ENCODE peak calls at places on chromosome 7, in seven cellular contexts. W, J, H, R, V, U and D are unnamed samples.

GRCh38 chr7:67754651-67755050 is 758.0 kb downstream of the TYW1 start:
- DNase-seq in W (no peak), J (no peak), H (no peak), R (no peak), V (no peak), U (no peak), D (no peak)

GRCh38 chr7:77216233-77216632 is 16.6 kb upstream of the FGL2 start:
- DNase-seq in W (no peak), J (no peak), H (no peak), R (no peak), V (no peak), U (no peak), D (no peak)

GRCh38 chr7:2864999-2865670 is 21.0 kb upstream of the GNA12 start:
- DNase-seq in W (peak; percentile 78), J (peak; percentile 85), H (peak; percentile 83), R (peak; percentile 48), V (peak; percentile 58), U (no peak), D (peak; percentile 48)

GRCh38 chr7:35716038-35716803 is 21.3 kb upstream of the HERPUD2 start:
- DNase-seq in W (no peak), J (no peak), H (no peak), R (no peak), V (no peak), U (no peak), D (peak; percentile 42)

GRCh38 chr7:44411306-44411705 is 79.2 kb downstream of the NUDCD3 start:
- DNase-seq in W (no peak), J (no peak), H (no peak), R (no peak), V (no peak), U (no peak), D (no peak)

GRCh38 chr7:19957664-19958063 is 184.2 kb upstream of the TMEM196 start:
- DNase-seq in W (no peak), J (no peak), H (no peak), R (no peak), V (no peak), U (no peak), D (no peak)

GRCh38 chr7:138875794-138876193 is 77.8 kb upstream of the ATP6V0A4 start:
- DNase-seq in W (no peak), J (no peak), H (no peak), R (no peak), V (no peak), U (no peak), D (no peak)

GRCh38 chr7:134618756-134619530 is 27.7 kb upstream of the BPGM start:
- DNase-seq in W (no peak), J (no peak), H (no peak), R (no peak), V (no peak), U (no peak), D (no peak)

GRCh38 chr7:159022238-159022993 is 122.3 kb downstream of the VIPR2 start:
- DNase-seq in W (no peak), J (peak; percentile 61), H (no peak), R (no peak), V (no peak), U (no peak), D (no peak)

GRCh38 chr7:158649279-158649678 is 55.3 kb downstream of the NCAPG2 start:
- DNase-seq in W (peak; percentile 55), J (no peak), H (no peak), R (no peak), V (no peak), U (no peak), D (no peak)

GRCh38 chr7:77455334-77455733 is 39.2 kb upstream of the GSAP start:
- DNase-seq in W (peak; percentile 68), J (no peak), H (no peak), R (no peak), V (no peak), U (no peak), D (no peak)

GRCh38 chr7:673681-674453 is 52.6 kb upstream of the DNAAF5 start:
- DNase-seq in W (no peak), J (peak; percentile 45), H (no peak), R (no peak), V (no peak), U (no peak), D (no peak)

GRCh38 chr7:150363872-150364271 is 4.8 kb upstream of the REPIN1 start:
- DNase-seq in W (no peak), J (no peak), H (no peak), R (no peak), V (no peak), U (no peak), D (no peak)

GRCh38 chr7:155344618-155345433 is 47.1 kb downstream of the INSIG1 start:
- DNase-seq in W (peak; percentile 67), J (peak; percentile 87), H (peak; percentile 87), R (peak; percentile 61), V (peak; percentile 79), U (no peak), D (peak; percentile 48)

GRCh38 chr7:132871419-132871818 is 210.5 kb downstream of the CHCHD3 start:
- DNase-seq in W (no peak), J (no peak), H (no peak), R (no peak), V (no peak), U (no peak), D (no peak)

GRCh38 chr7:372546-372938 is 82.6 kb downstream of the FOXL3 start:
- DNase-seq in W (no peak), J (no peak), H (no peak), R (no peak), V (peak; percentile 5), U (no peak), D (no peak)

GRCh38 chr7:52260046-52260665 is 775.3 kb upstream of the POM121L12 start:
- DNase-seq in W (no peak), J (no peak), H (no peak), R (no peak), V (no peak), U (no peak), D (no peak)

GRCh38 chr7:6422926-6423632 is 24.7 kb downstream of the DAGLB start:
- DNase-seq in W (no peak), J (no peak), H (no peak), R (no peak), V (no peak), U (no peak), D (no peak)

GRCh38 chr7:6589829-6590644 is at the start of gene INTS15:
- DNase-seq in W (peak; percentile 65), J (peak; percentile 81), H (peak; percentile 87), R (peak; percentile 69), V (peak; percentile 84), U (no peak), D (peak; percentile 57)

GRCh38 chr7:47582748-47583740 is 1.1 kb upstream of the TNS3 start:
- DNase-seq in W (no peak), J (peak; percentile 83), H (peak; percentile 61), R (no peak), V (peak; percentile 43), U (no peak), D (no peak)

GRCh38 chr7:77799078-77799964 is 748 bp downstream of the PHTF2 start:
- DNase-seq in W (peak; percentile 18), J (peak; percentile 78), H (peak; percentile 69), R (peak; percentile 6), V (peak; percentile 46), U (no peak), D (peak; percentile 21)

GRCh38 chr7:30909431-30909830 is 2.2 kb upstream of the AQP1 start:
- DNase-seq in W (no peak), J (no peak), H (no peak), R (no peak), V (no peak), U (no peak), D (no peak)

GRCh38 chr7:46764100-46764941 is 817.6 kb downstream of the TNS3 start:
- DNase-seq in W (peak; percentile 54), J (peak; percentile 72), H (no peak), R (peak; percentile 95), V (peak; percentile 72), U (no peak), D (peak; percentile 11)

GRCh38 chr7:2045559-2046405 is 187.0 kb downstream of the MAD1L1 start:
- DNase-seq in W (no peak), J (peak; percentile 55), H (no peak), R (no peak), V (no peak), U (no peak), D (no peak)

GRCh38 chr7:104136561-104136960 is 71.3 kb downstream of the ORC5 start:
- DNase-seq in W (no peak), J (no peak), H (no peak), R (no peak), V (no peak), U (no peak), D (no peak)

GRCh38 chr7:27143022-27143949 is at the start of gene HOXA5:
- DNase-seq in W (peak; percentile 95), J (peak; percentile 90), H (peak; percentile 86), R (no peak), V (no peak), U (peak; percentile 94), D (peak; percentile 80)
- TF ChIP-seq POLR2A in W (no peak), J (peak; percentile 60), H (no peak), R (no peak), V (no peak), U (peak; percentile 25), D (peak; percentile 66)

DNA sequence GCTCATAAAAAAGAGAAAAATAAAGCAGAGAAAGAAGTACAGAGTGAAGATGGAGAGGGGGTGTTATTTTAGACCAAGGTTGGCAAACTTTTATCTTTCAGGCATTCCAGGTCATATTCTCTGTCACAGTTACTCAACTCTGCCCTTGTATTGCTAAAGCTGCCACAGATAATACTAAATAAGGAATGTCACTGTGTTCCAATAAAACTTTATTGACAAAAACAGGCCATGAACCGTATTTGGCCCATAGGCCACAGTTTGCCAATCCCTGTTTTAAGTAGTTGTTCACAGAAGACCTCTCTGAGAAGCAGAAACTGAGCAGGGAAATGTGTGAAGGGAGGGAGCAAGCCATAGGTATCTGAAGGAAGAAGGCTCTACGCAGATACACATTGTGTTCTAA is 167.4 kb downstream of the GLI3 start:
- DNase-seq in W (no peak), J (no peak), H (no peak), R (no peak), V (no peak), U (no peak), D (no peak)
- H3K4me1 ChIP-seq in W (no peaks in the 10 kb centered on the region), J (peaks cover 25% of the 10 kb centered on the region), H (peaks cover 3% of the 10 kb centered on the region), R (no peaks in the 10 kb centered on the region), V (peaks cover 8% of the 10 kb centered on the region), U (peaks cover 28% of the 10 kb centered on the region), D (peaks cover 4% of the 10 kb centered on the region)

DNA sequence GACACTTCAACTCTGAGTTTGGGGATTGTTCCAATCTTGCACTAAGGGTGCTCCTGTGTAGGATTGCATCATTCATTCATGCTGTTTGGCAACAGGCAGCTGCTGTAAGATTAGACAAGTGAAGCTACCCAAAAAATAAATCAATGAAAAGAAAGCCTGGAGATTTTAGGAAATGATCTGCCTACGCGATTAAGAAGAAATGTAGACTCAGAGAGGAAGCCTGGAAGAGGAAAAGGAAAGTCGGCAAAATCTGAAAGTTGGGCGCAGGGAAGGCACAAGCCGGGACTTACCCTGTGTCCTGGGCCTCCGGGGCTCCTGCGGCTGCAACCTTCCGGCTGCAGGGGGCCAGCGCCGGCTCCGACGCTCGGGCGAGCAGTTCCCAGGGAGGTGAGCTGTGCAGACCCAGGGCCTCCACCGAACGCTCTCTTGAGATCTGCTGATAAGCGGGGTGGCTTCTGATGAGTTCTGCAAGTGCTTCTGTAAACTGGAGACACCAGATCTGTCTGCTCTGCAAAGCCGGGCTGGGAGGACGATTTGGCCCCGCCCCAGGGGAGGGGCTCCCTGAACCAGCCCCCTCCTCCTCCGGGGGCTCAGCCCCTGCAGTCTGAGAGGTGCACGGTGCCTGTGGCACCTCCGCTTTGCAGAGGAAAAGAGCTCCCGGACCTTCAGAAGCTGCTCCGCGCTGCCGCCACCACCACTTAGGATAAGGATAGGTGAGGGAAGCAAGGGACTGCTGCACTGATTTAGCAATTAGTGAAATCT is 17.4 kb downstream of the PSPH start:
- DNase-seq in W (peak; percentile 75), J (peak; percentile 69), H (peak; percentile 55), R (peak; percentile 37), V (peak; percentile 55), U (no peak), D (peak; percentile 50)
- TF ChIP-seq CTCF in W (peak; percentile 6), J (peak; percentile 25), H (no peak), R (peak; percentile 40), V (peak; percentile 33), U (peak; percentile 5), D (no peak)

GRCh38 chr7:99558306-99559275 is at the start of gene ZNF655:
- DNase-seq in W (peak; percentile 98), J (peak; percentile 97), H (peak; percentile 94), R (peak; percentile 82), V (peak; percentile 93), U (peak; percentile 98), D (peak; percentile 87)
- TF ChIP-seq POLR2A in W (peak; percentile 70), J (peak; percentile 75), H (peak; percentile 77), R (peak; percentile 74), V (no peak), U (peak; percentile 84), D (peak; percentile 75)